ENCODE peak calls at places on chromosome 17, in four cellular contexts. I is upper lobe of left lung, O is body of pancreas, F is A549. M is an unnamed sample.
A peak's percentile ranks its signal among the peaks of the same experiment; 100 is the strongest.

GRCh38 chr17:29251969-29252866 is 5.6 kb downstream of the CRYBA1 start:
- DNase-seq in I (no peak), O (no peak), F (peak; percentile 63), M (no peak)

GRCh38 chr17:42224651-42225050 is 30.4 kb upstream of the GHDC start:
- DNase-seq in I (no peak), O (no peak), F (no peak), M (no peak)

GRCh38 chr17:70961341-70961740 is 792.0 kb downstream of the KCNJ2 start:
- DNase-seq in I (no peak), O (no peak), F (no peak), M (no peak)

GRCh38 chr17:6755281-6755680 is 565 bp upstream of the XAF1 start:
- DNase-seq in I (no peak), O (no peak), F (no peak), M (no peak)

GRCh38 chr17:1362964-1363363 is 37.1 kb downstream of the YWHAE start:
- DNase-seq in I (peak; percentile 48), O (no peak), F (no peak), M (peak; percentile 22)

GRCh38 chr17:19354123-19354522 is 8.4 kb downstream of the B9D1 start:
- DNase-seq in I (no peak), O (no peak), F (no peak), M (no peak)

GRCh38 chr17:14301761-14302401 is 1.0 kb downstream of the HS3ST3B1 start:
- DNase-seq in I (peak; percentile 46), O (peak; percentile 31), F (no peak), M (no peak)

GRCh38 chr17:77273397-77274136 is 132.8 kb downstream of the SEC14L1 start:
- DNase-seq in I (no peak), O (no peak), F (no peak), M (no peak)

GRCh38 chr17:44438634-44439033 is 49.2 kb upstream of the ITGA2B start:
- DNase-seq in I (peak; percentile 51), O (no peak), F (no peak), M (no peak)

GRCh38 chr17:36030949-36031348 is 13.2 kb upstream of the CCL23 start:
- DNase-seq in I (no peak), O (no peak), F (no peak), M (no peak)

GRCh38 chr17:82327757-82328140 is 5.8 kb downstream of the SECTM1 start:
- DNase-seq in I (no peak), O (no peak), F (no peak), M (no peak)

GRCh38 chr17:4175921-4176802 is 33.2 kb downstream of the CYB5D2 start:
- DNase-seq in I (no peak), O (no peak), F (no peak), M (no peak)

GRCh38 chr17:44235583-44235936 is 16.1 kb upstream of the UBTF start:
- DNase-seq in I (no peak), O (no peak), F (no peak), M (no peak)

GRCh38 chr17:29341726-29342125 is 47.8 kb upstream of the NUFIP2 start:
- DNase-seq in I (no peak), O (no peak), F (no peak), M (no peak)

GRCh38 chr17:66508896-66509843 is 206.8 kb downstream of the PRKCA start:
- DNase-seq in I (peak; percentile 72), O (peak; percentile 43), F (peak; percentile 87), M (no peak)

GRCh38 chr17:51355314-51356083 is 95.2 kb downstream of the UTP18 start:
- DNase-seq in I (no peak), O (no peak), F (no peak), M (no peak)

GRCh38 chr17:42291136-42291535 is 2.8 kb downstream of the STAT5A start:
- DNase-seq in I (no peak), O (no peak), F (no peak), M (no peak)

DNA sequence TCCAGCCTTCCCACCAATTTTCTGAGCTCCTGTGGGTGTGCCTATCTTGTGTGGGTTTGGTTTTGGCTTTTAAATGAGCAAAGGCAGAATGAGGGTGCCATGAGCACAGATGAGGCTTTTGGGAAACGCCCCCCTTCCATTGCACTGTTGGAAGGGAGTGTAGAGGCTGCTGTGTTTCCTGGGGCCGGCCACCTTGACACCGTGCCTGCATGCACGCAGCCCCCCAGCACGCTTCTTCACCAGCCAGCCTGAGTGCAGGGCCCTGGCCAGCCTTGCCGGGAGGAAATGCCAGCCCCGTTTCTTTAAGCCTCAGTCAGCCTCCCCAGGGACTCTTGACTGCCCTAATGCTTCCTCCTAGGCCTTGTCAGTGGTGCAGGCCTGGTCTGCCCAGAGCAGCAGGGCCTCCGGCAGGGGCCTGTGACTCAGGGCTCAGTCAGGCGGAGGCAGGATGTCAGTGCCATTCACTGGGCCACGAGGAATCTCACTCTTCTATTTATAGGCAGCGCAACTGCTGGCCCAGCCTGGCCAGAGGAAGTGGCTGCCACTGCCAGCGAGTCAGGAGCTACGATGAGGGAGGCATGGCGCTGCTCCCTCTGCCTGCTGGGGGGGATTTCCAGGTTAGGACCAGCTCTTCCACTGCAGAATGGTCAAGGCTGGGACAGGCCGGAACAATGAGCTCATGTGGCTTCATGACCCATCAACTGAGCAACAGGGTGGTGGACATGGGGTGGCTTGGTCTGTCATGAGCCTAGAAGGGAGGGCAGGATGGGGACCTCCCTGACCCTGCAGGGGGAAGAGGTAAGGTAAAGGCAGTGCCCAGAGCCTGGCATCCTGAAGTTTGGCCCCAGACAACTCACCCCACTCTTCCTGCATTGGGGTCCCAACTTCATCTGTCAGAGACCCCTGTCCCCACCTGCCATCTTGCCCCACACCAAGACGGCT is 205.2 kb downstream of the RAB11FIP4 start:
- DNase-seq in I (peak; percentile 78), O (peak; percentile 26), F (peak; percentile 87), M (peak; percentile 50)
- TF ChIP-seq POLR2A in I (peak; percentile 50), O (no peak), F (peak; percentile 11), M (no peak)

GRCh38 chr17:60164697-60165096 is 14.9 kb downstream of the CA4 start:
- DNase-seq in I (no peak), O (no peak), F (peak; percentile 4), M (no peak)
- TF ChIP-seq POLR2A in I (no peak), O (no peak), F (no peak), M (no peak)

DNA sequence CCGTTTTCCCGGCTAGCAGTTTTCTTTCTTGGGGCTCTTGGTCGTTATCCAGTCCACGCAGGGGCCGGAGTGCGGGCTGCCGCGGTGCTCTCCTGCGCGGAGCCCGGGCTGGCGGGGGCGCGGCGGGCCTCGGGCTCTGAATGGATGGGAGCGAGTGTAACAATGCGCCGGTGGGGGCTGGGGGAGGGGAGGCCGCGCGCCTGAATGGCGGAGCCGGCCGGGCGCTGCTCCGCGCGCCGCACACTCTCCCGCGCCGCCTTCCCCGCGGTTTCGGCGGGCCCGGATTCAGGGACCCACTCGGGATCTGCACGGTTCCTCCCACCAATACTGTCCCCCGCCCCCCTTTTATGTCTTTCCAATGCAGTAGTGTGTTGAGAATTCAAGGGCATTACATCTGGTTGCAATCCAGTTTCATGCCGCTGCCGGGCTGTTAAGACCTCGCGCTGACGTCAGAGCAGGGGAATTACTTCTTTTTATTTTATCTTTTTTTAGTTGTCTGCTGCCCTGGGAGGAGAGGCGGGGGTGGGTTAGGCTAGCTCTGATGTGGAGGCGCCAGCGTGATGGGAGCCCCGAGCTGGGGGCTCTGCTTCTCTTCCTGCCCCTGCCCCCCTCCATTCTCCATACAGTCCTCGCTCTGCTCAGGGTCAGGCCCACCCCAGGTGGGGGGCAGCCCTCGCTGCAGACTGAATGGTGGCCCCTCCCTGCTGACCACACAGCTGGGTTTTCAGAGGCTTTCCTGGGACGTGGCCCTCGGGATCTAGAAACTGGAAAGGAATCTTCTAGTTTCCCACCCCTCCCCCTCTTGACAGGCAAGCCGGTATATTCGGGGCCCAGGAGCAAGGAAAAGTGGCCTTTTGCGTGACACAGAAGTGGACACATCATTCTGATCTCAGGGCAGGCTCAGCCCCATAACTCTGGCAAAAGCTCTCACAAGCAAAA is 1.7 kb downstream of the RAI1 start:
- DNase-seq in I (peak; percentile 64), O (peak; percentile 71), F (peak; percentile 66), M (no peak)
- TF ChIP-seq POLR2A in I (peak; percentile 17), O (peak; percentile 13), F (peak; percentile 79), M (peak; percentile 19)

DNA sequence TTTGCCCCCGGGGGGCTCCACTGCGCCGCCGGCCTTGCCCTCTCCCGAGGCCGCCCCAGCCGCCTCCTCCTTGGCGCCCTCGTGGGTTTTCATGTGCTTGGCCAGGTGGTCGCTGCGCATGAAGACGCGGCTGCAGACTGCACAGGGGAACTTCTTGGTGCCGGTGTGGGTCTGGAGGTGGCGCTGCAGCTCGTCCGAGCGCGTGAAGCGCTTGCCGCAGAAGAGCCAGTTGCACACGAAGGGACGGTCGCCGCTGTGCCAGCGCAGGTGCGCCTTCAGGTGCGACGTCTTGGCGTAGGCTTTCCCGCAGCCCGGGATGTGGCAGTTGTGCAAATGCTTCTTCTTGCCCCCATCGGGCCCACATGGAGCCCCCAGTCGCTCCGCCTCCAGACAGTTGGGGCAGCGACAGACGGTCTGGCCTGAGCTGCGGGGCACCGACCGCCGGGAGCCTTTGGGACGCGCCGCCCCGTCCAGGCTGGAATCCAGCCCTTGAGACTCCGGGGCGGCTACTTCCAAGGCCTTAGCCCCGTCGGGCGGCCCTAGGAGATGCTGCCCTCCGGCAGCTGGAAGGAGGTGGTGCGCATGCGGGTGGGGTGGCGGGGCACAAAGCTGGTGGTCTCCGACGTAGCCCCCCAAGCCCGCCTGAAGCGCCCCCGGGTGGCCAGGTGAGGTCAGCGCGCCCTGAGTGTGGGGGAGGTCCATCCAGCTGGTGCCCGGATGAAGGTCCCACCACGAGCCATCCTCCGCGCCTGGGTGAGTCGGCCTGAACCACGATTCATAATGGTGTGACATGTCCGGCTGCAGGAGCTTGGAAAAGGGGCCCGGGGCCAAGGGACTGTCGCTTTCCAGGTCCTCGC is 3.4 kb downstream of the SP6 start:
- DNase-seq in I (no peak), O (no peak), F (no peak), M (no peak)
- TF ChIP-seq POLR2A in I (no peak), O (no peak), F (no peak), M (no peak)

GRCh38 chr17:74642995-74643394 is 19.5 kb upstream of the CD300E start:
- DNase-seq in I (no peak), O (no peak), F (no peak), M (no peak)
- TF ChIP-seq POLR2A in I (no peak), O (no peak), F (no peak), M (no peak)